ENCODE peak calls at places on chromosomes 13 and 19, in four cellular contexts. O is GM04504; X is effector memory CD4-positive, alpha-beta T cell; J is non-pigmented ciliary epithelial cell. K is an unnamed sample.

GRCh38 chr13:98364648-98365047 is 187.6 kb upstream of the RNF113B start:
- DNase-seq in X (no peak), O (no peak), J (no peak), K (no peak)

GRCh38 chr19:45782820-45783785 is 813 bp upstream of the DMPK start:
- DNase-seq in O (peak), J (no peak), X (no peak), K (no peak)

GRCh38 chr19:39795001-39795400 is 16.3 kb downstream of the LEUTX start:
- DNase-seq in J (no peak), X (no peak), O (no peak), K (no peak)

GRCh38 chr19:46697142-46697960 is 19.6 kb downstream of the PRKD2 start:
- DNase-seq in J (no peak), O (peak), X (no peak), K (no peak)

GRCh38 chr19:19489804-19490204 is 25.5 kb downstream of the TSSK6 start:
- DNase-seq in X (no peak), O (no peak), J (no peak), K (no peak)

GRCh38 chr13:64709079-64709478 is 2521.1 kb downstream of the PCDH9 start:
- DNase-seq in X (no peak), J (no peak), O (no peak), K (no peak)

GRCh38 chr19:33464733-33465115 is 56.9 kb downstream of the PEPD start:
- DNase-seq in O (no peak), J (no peak), X (no peak), K (no peak)

GRCh38 chr19:34232566-34233481 is 21.5 kb upstream of the GARRE1 start:
- DNase-seq in O (peak), X (no peak), J (peak), K (no peak)

GRCh38 chr13:73872397-73872796 is 261.8 kb downstream of the KLF12 start:
- DNase-seq in J (no peak), X (no peak), O (no peak), K (no peak)

GRCh38 chr13:113742000-113742441 is 17.0 kb upstream of the TMEM255B start:
- DNase-seq in O (no peak), X (no peak), J (no peak), K (no peak)

GRCh38 chr13:87042946-87043345 is 628.2 kb upstream of the SLITRK5 start:
- DNase-seq in O (no peak), X (no peak), J (peak), K (no peak)

GRCh38 chr13:72696590-72696989 is 30.8 kb downstream of the MZT1 start:
- DNase-seq in O (no peak), X (no peak), J (no peak), K (no peak)

GRCh38 chr13:94599877-94600276 is 1.8 kb upstream of the GPR180 start:
- DNase-seq in O (no peak), X (no peak), J (no peak), K (no peak)

GRCh38 chr13:24127116-24127631 is 33.3 kb upstream of the SPATA13 start:
- DNase-seq in O (peak), J (no peak), X (no peak), K (no peak)

GRCh38 chr13:113815151-113816058 is 48.5 kb downstream of the GAS6 start:
- DNase-seq in J (no peak), X (no peak), O (no peak), K (no peak)

GRCh38 chr13:94435604-94436226 is 43.8 kb downstream of the DCT start:
- DNase-seq in J (no peak), O (peak), X (no peak), K (no peak)

GRCh38 chr13:44575741-44576395 is at the start of gene TSC22D1:
- DNase-seq in O (peak), J (no peak), X (peak), K (peak)

GRCh38 chr19:41521860-41522555 is 54.0 kb upstream of the CEACAM21 start:
- DNase-seq in X (peak), J (no peak), O (no peak), K (peak)

GRCh38 chr19:11373166-11373884 is 1.1 kb upstream of the SWSAP1 start:
- DNase-seq in X (no peak), J (no peak), O (no peak), K (no peak)